ENCODE peak calls at places on chromosomes 2 and 18, in four cellular contexts. One of them, this sample, is unnamed.

GRCh38 chr2:61889212-61889956 is 928 bp upstream of the CCT4 start:
- DNase-seq in MV-4-11: no peak
- DNase-seq in CD4-positive, alpha-beta memory T cell: peak
- DNase-seq in memory B cell: peak
- DNase-seq in this sample: peak

GRCh38 chr2:172083725-172084483 is 1.4 kb upstream of the DLX1 start:
- DNase-seq in memory B cell: peak
- DNase-seq in CD4-positive, alpha-beta memory T cell: peak
- DNase-seq in MV-4-11: peak
- DNase-seq in this sample: peak

GRCh38 chr2:178109813-178110212 is 2.4 kb upstream of the RBM45 start:
- DNase-seq in MV-4-11: peak
- DNase-seq in CD4-positive, alpha-beta memory T cell: no peak
- DNase-seq in memory B cell: no peak
- DNase-seq in this sample: peak

GRCh38 chr2:56191617-56192016 is 7.8 kb downstream of the CCDC85A start:
- DNase-seq in memory B cell: no peak
- DNase-seq in MV-4-11: no peak
- DNase-seq in CD4-positive, alpha-beta memory T cell: no peak
- DNase-seq in this sample: peak

GRCh38 chr2:112891333-112891950 is 19.5 kb upstream of the IL37 start:
- DNase-seq in MV-4-11: no peak
- DNase-seq in CD4-positive, alpha-beta memory T cell: no peak
- DNase-seq in memory B cell: no peak
- DNase-seq in this sample: no peak

GRCh38 chr18:159037-159652 is 788 bp downstream of the USP14 start:
- DNase-seq in CD4-positive, alpha-beta memory T cell: no peak
- DNase-seq in MV-4-11: peak
- DNase-seq in memory B cell: no peak
- DNase-seq in this sample: peak

GRCh38 chr2:61179701-61180639 is 18.0 kb downstream of the C2orf74 start:
- DNase-seq in MV-4-11: no peak
- DNase-seq in memory B cell: no peak
- DNase-seq in CD4-positive, alpha-beta memory T cell: no peak
- DNase-seq in this sample: no peak

GRCh38 chr2:23409246-23409645 is 24.3 kb downstream of the KLHL29 start:
- DNase-seq in MV-4-11: no peak
- DNase-seq in CD4-positive, alpha-beta memory T cell: no peak
- DNase-seq in memory B cell: no peak
- DNase-seq in this sample: no peak

GRCh38 chr2:106304612-106305184 is 110.6 kb upstream of the UXS1 start:
- DNase-seq in memory B cell: no peak
- DNase-seq in CD4-positive, alpha-beta memory T cell: no peak
- DNase-seq in MV-4-11: no peak
- DNase-seq in this sample: no peak

GRCh38 chr18:5237083-5237722 is 40.1 kb upstream of the AKAIN1 start:
- DNase-seq in memory B cell: peak
- DNase-seq in CD4-positive, alpha-beta memory T cell: peak
- DNase-seq in MV-4-11: no peak
- DNase-seq in this sample: no peak

GRCh38 chr2:98308532-98308931 is 37.7 kb upstream of the CNGA3 start:
- DNase-seq in memory B cell: no peak
- DNase-seq in CD4-positive, alpha-beta memory T cell: no peak
- DNase-seq in MV-4-11: no peak
- DNase-seq in this sample: no peak

GRCh38 chr2:31420936-31421335 is 6.4 kb upstream of the XDH start:
- DNase-seq in CD4-positive, alpha-beta memory T cell: no peak
- DNase-seq in MV-4-11: no peak
- DNase-seq in memory B cell: no peak
- DNase-seq in this sample: no peak

GRCh38 chr2:215241791-215242305 is 70.0 kb upstream of the ATIC start:
- DNase-seq in MV-4-11: no peak
- DNase-seq in memory B cell: no peak
- DNase-seq in CD4-positive, alpha-beta memory T cell: no peak
- DNase-seq in this sample: no peak

GRCh38 chr2:199160081-199160480 is 297.7 kb downstream of the SATB2 start:
- DNase-seq in MV-4-11: peak
- DNase-seq in memory B cell: no peak
- DNase-seq in CD4-positive, alpha-beta memory T cell: no peak
- DNase-seq in this sample: no peak

GRCh38 chr2:188295067-188295685 is 3.5 kb downstream of the GULP1 start:
- DNase-seq in CD4-positive, alpha-beta memory T cell: no peak
- DNase-seq in MV-4-11: no peak
- DNase-seq in memory B cell: no peak
- DNase-seq in this sample: no peak

GRCh38 chr2:127106998-127107621 is at the start of gene BIN1:
- DNase-seq in MV-4-11: peak
- DNase-seq in memory B cell: peak
- DNase-seq in CD4-positive, alpha-beta memory T cell: peak
- DNase-seq in this sample: peak

GRCh38 chr18:48345596-48345995 is 63.6 kb downstream of the ZBTB7C start:
- DNase-seq in memory B cell: no peak
- DNase-seq in CD4-positive, alpha-beta memory T cell: no peak
- DNase-seq in MV-4-11: no peak
- DNase-seq in this sample: peak

GRCh38 chr2:129794116-129794515 is 185.3 kb upstream of the RAB6C start:
- DNase-seq in memory B cell: no peak
- DNase-seq in MV-4-11: no peak
- DNase-seq in CD4-positive, alpha-beta memory T cell: no peak
- DNase-seq in this sample: no peak

GRCh38 chr18:2083691-2084090 is 487.6 kb downstream of the METTL4 start:
- DNase-seq in memory B cell: no peak
- DNase-seq in CD4-positive, alpha-beta memory T cell: no peak
- DNase-seq in MV-4-11: peak
- DNase-seq in this sample: peak

GRCh38 chr2:64470071-64470470 is 16.1 kb downstream of the LGALSL start:
- DNase-seq in MV-4-11: no peak
- DNase-seq in memory B cell: no peak
- DNase-seq in CD4-positive, alpha-beta memory T cell: no peak
- DNase-seq in this sample: no peak